ENCODE peak calls at places on chromosome 13, in four cellular contexts. C is thoracic aorta, V is GM03348, J is right cardiac atrium. W is an unnamed sample.

GRCh38 chr13:81394605-81395004 is 1053.7 kb upstream of the SPRY2 start:
- DNase-seq in C (no peak), V (no peak), J (no peak), W (no peak)

GRCh38 chr13:98444381-98444780 is 132.5 kb downstream of the STK24 start:
- DNase-seq in C (no peak), V (no peak), J (no peak), W (no peak)

GRCh38 chr13:79226938-79227337 is 179.1 kb downstream of the RBM26 start:
- DNase-seq in C (no peak), V (no peak), J (no peak), W (no peak)

GRCh38 chr13:34153428-34154180 is 335.7 kb downstream of the RFC3 start:
- DNase-seq in C (no peak), V (no peak), J (no peak), W (no peak)

GRCh38 chr13:24459234-24459633 is 53.3 kb downstream of the PARP4 start:
- DNase-seq in C (no peak), V (peak; percentile 76), J (no peak), W (peak; percentile 39)

GRCh38 chr13:109655206-109655600 is 131.2 kb downstream of the IRS2 start:
- DNase-seq in C (no peak), V (peak; percentile 27), J (no peak), W (no peak)

GRCh38 chr13:114110091-114110829 is 22.2 kb downstream of the RASA3 start:
- DNase-seq in C (no peak), V (no peak), J (peak; percentile 68), W (peak; percentile 34)

GRCh38 chr13:27283906-27284523 is 13.4 kb downstream of the RASL11A start:
- DNase-seq in C (no peak), V (peak; percentile 18), J (peak; percentile 60), W (peak; percentile 28)

GRCh38 chr13:112818698-112819045 is 128.8 kb downstream of the ATP11A start:
- DNase-seq in C (no peak), V (no peak), J (no peak), W (no peak)

GRCh38 chr13:90968510-90968909 is 379.0 kb upstream of the MIR17HG start:
- DNase-seq in C (no peak), V (no peak), J (no peak), W (no peak)

GRCh38 chr13:24225930-24226329 is 65.4 kb downstream of the SPATA13 start:
- DNase-seq in C (no peak), V (no peak), J (no peak), W (no peak)

GRCh38 chr13:30442854-30443379 is 20.6 kb downstream of the UBE2L5 start:
- DNase-seq in C (no peak), V (no peak), J (no peak), W (no peak)

GRCh38 chr13:44165172-44165894 is 208.3 kb upstream of the SERP2 start:
- DNase-seq in C (no peak), V (no peak), J (no peak), W (no peak)